ENCODE peak calls at places on chromosomes 4 and X, in eight cellular contexts. P is mesendoderm, F is GM23338, M is fibroblast of lung, G is HCT116, Z is GM23248, L is endothelial cell of umbilical vein, N is osteoblast. W is an unnamed sample. For H3K79me2, the result is how much of the 10 kb centered on the place peaks cover.

GRCh38 chrX:9023293-9023692 is 10.6 kb downstream of the FAM9B start:
- DNase-seq in P (no peak), L (no peak), Z (no peak), G (no peak), F (no peak), N (no peak), M (no peak), W (no peak)

GRCh38 chr4:185307136-185307950 is 88.4 kb downstream of the LRP2BP start:
- DNase-seq in M (peak), P (peak), N (no peak), Z (no peak), L (no peak), G (no peak), F (peak), W (peak)

GRCh38 chrX:17375631-17376380 is 806 bp downstream of the NHS start:
- DNase-seq in L (peak), M (peak), Z (peak), G (no peak), F (peak), P (peak), N (peak), W (no peak)

GRCh38 chr4:122341906-122342305 is 36.9 kb upstream of the ADAD1 start:
- DNase-seq in N (peak), P (no peak), M (peak), F (peak), G (no peak), L (no peak), Z (peak), W (no peak)

GRCh38 chrX:131762802-131763234 is 218.9 kb downstream of the OR13H1 start:
- DNase-seq in M (peak), Z (peak), F (peak), L (no peak), P (peak), G (no peak), N (no peak), W (no peak)

GRCh38 chrX:41664307-41665299 is 24.2 kb upstream of the GPR34 start:
- DNase-seq in Z (peak), F (no peak), G (no peak), M (peak), L (no peak), N (no peak), P (peak), W (no peak)

GRCh38 chr4:105147226-105148151 is 813 bp downstream of the TET2 start:
- DNase-seq in L (peak), P (peak), M (peak), G (no peak), F (peak), N (peak), Z (peak), W (no peak)

GRCh38 chrX:110600745-110601310 is 194.8 kb downstream of the CHRDL1 start:
- DNase-seq in F (no peak), N (peak), M (peak), Z (peak), P (peak), L (no peak), G (no peak), W (no peak)

GRCh38 chr4:83894831-83895230 is 358.9 kb downstream of the GPAT3 start:
- DNase-seq in P (no peak), F (no peak), G (no peak), M (no peak), Z (no peak), L (no peak), N (no peak), W (no peak)

GRCh38 chr4:185379326-185380295 is 16.1 kb downstream of the LRP2BP start:
- DNase-seq in M (no peak), P (no peak), G (no peak), Z (no peak), L (no peak), F (no peak), N (no peak), W (no peak)

GRCh38 chr4:10655968-10656367 is 28.6 kb downstream of the CLNK start:
- DNase-seq in G (no peak), Z (peak), F (no peak), P (no peak), L (peak), N (no peak), M (peak), W (no peak)

GRCh38 chrX:124383367-124383766 is 37.0 kb downstream of the SH2D1A start:
- DNase-seq in N (no peak), M (peak), F (no peak), L (no peak), Z (peak), G (no peak), P (no peak), W (no peak)

GRCh38 chr4:4507923-4508322 is 33.9 kb downstream of the STX18 start:
- DNase-seq in G (peak), P (no peak), Z (no peak), N (peak), L (peak), F (peak), M (no peak), W (no peak)

GRCh38 chrX:68929332-68930150 is 100.7 kb downstream of the EFNB1 start:
- DNase-seq in F (no peak), L (peak), N (peak), M (peak), Z (peak), P (peak), G (peak), W (peak)

GRCh38 chr4:72984351-72984750 is 85.2 kb downstream of the COX18 start:
- DNase-seq in M (no peak), N (no peak), F (no peak), L (no peak), G (no peak), Z (no peak), P (no peak), W (no peak)

GRCh38 chr4:27913738-27914137 is 1053.1 kb downstream of the STIM2 start:
- DNase-seq in M (no peak), N (no peak), G (no peak), P (no peak), L (no peak), F (no peak), Z (no peak), W (no peak)
- H3K4me3 ChIP-seq in M (no peak), N (no peak), G (no peak), P (no peak), L (no peak), F (no peak), Z (no peak), W (no peak)

DNA sequence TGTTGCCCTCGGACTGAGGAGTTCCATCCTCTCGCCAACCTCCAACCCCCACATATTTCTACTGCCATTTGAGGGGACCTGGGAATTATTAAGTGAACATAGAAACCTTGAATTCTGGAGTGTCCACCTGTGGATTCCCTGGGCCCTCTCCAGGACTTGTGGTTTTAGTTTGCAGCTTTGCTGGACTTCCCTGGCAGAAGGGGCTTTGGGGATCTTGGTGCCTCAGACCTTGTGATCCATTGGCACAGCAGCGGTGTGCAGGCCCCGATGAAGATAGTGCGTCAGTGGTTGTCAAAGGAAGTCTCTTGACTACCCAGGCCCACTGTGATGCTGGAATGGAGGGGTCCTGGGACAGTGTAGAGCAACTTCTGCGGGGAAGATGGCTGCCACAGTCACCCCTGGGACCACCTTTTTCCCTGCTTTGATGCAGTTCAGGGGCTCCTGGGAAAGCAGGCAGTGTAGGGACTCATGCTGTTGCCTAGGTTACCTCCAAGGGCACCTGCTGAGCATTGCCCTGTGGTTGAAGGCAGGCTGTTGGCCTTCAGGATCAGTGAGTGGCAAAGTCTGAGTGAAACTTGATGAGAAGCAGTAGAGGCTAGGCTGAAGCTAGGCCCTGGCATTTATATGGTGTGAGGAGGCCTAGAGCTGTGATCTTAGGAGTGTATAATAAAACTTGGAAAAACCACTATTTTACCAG is 2.1 kb downstream of the SLC16A2 start:
- DNase-seq in N (no peak), G (no peak), L (no peak), M (no peak), P (no peak), Z (peak), F (peak), W (no peak)
- H3K79me2 ChIP-seq in N (under half), G (under half), L (under half), M (under half), P (under half), Z (under half), F (under half), W (under half)

DNA sequence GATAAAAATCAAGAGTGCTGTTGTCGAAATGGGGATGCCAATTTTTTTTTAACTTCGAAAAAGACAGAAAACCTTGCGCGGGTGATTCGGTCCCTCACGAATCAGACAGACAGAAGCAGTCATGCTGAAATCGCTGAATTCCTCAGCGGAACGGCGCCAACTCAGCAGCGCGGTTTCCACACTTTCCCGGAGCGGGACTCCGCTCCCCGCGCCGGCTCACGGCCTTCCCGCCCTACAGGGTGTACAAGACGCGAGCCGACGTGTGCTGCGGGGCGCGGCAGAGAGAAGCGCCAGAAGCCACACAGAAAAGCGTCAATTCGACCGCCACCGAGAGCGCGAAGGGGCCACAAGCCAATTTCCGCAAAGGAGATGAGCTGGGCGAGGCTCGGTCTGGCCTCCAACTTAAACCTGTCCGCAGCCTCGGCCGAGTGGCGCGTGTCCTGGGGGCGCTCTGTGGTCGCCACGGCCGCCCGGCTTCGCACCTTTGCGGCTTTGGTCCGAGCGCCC is 1.3 kb downstream of the NEXMIF start:
- DNase-seq in L (no peak), P (peak), M (no peak), G (no peak), F (peak), Z (peak), N (no peak), W (no peak)
- H3K4me3 ChIP-seq in L (no peak), P (no peak), M (no peak), G (no peak), F (peak), Z (no peak), N (no peak), W (no peak)

GRCh38 chr4:76974150-76974549 is 24.6 kb downstream of the SEPTIN11 start:
- DNase-seq in N (no peak), Z (no peak), M (peak), P (no peak), F (no peak), L (no peak), G (no peak), W (no peak)

GRCh38 chr4:76980280-76980679 is 30.7 kb downstream of the SEPTIN11 start:
- DNase-seq in M (no peak), Z (no peak), L (no peak), F (no peak), G (no peak), P (no peak), N (no peak), W (no peak)

GRCh38 chr4:76977113-76977512 is 27.6 kb downstream of the SEPTIN11 start:
- DNase-seq in Z (no peak), M (no peak), L (no peak), P (no peak), F (no peak), N (no peak), G (no peak), W (no peak)

GRCh38 chr4:76979236-76979635 is 29.7 kb downstream of the SEPTIN11 start:
- DNase-seq in L (no peak), P (no peak), M (no peak), G (no peak), Z (no peak), N (no peak), F (no peak), W (no peak)

DNA sequence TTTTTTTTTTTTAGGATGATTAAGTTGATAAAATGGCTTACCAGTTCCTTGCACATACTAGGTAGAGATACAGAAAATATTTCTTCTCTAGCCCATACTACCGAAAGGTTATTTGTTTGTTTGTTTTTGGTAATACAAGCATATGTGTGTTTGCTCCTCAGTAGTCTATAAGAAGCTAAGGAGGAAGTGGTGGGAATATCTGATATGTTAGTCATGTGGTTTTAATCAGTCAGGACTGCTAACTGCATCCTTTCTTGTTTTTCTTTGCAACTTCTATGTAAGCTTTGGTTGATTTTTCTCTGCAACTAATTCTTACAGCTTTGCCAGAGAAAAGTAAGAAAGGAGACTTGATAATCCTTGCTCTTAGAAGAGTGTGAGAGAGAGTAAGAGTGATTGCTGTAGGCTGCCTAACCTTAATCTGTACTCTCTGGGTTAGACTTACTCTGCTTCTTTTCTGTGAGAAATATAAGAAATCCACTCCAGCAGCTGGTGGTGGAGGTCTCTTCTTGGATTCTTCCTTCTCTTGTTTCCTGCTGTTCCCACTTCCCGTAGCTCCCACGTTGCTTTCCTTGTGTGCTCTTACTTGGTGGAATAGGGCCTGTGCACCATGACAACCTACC is 28.3 kb downstream of the SEPTIN11 start:
- DNase-seq in F (no peak), L (peak), P (no peak), N (no peak), M (peak), Z (peak), G (no peak), W (no peak)
- H3K79me2 ChIP-seq in F (half or more), L (half or more), P (under half), N (half or more), M (half or more), Z (half or more), G (half or more), W (half or more)

DNA sequence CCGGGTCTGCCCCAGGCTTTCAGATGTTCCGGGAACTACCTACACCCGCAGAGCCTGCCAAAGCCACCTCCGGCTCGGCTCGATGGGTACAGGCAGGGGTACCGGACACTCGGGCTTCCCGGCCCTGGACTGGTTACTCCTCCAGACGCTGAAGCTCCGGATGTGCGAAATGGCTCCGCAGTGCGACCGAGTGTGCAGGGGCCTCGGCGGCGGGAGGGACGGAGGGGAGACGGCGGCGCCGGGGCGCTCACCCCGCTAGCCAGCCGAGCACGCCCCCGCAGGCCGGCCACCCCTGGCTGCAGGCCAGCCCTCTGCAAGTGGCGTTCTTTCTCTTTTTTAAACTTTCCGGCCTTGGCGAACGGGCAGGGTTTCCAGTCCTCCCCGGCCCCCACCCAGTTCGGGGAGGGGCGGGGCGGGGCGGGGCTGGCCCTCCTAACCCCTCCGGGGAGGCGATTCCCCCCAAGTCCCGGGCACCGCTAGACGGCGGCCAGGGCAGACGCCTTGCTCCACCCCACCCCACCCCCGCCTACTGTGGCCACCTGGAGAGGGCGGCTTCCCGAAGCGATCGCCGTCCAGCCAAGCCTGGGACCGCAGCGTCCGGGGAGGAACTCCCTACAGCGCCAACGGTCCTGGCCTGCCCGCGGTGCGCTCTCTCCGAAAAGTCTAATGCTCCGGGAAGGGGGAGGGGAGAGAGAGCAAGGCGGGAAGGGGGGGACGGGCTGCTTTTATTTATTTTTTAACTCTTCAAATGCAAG is 7.5 kb downstream of the BCOR start:
- DNase-seq in M (no peak), L (peak), Z (peak), N (peak), P (peak), F (no peak), G (no peak), W (no peak)
- H3K4me3 ChIP-seq in M (peak), L (no peak), Z (peak), N (peak), P (no peak), F (peak), G (peak), W (peak)

DNA sequence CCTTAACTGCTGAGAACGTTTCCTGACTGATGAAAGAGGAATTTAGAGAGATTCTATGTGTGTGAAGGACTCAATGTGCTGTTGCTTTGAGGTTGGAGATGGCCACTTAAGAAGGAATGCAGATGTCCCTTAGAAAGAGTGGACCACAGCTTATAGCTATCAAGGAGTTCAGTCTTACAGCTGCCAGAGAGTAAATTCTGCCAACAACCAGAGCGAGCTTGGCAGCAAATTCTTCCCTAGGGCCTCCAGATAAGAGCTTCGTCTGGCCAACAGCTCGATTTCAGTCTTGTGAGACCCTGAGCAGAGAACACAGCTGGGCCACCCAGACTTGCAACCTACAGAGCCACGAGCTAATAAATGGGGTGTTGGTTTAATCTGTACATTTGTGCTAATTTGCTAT is 21.8 kb downstream of the MID1 start:
- DNase-seq in G (no peak), N (no peak), P (no peak), L (no peak), M (no peak), F (no peak), Z (no peak), W (no peak)
- H3K79me2 ChIP-seq in G (half or more), N (under half), P (under half), L (under half), M (under half), F (half or more), Z (under half), W (under half)

GRCh38 chrX:2693123-2693438 is 2.0 kb downstream of the CD99 start:
- DNase-seq in Z (peak), M (no peak), F (no peak), P (no peak), G (no peak), L (no peak), N (no peak), W (no peak)
- H3K4me3 ChIP-seq in Z (peak), M (peak), F (no peak), P (no peak), G (no peak), L (peak), N (peak), W (peak)